ENCODE peak calls at places on chromosomes 13 and 19, in four cellular contexts. Q, G, I and W are unnamed samples.

GRCh38 chr19:14979136-14979497 is 547 bp downstream of the SLC1A6 start:
- DNase-seq in Q (no peak), G (no peak), I (no peak), W (no peak)

GRCh38 chr13:49046002-49046401 is 70.3 kb downstream of the FNDC3A start:
- DNase-seq in Q (no peak), G (no peak), I (no peak), W (no peak)

GRCh38 chr19:22428299-22428913 is 6.3 kb upstream of the ZNF98 start:
- DNase-seq in Q (no peak), G (no peak), I (no peak), W (no peak)

GRCh38 chr13:36214163-36214921 is at the start of gene SOHLH2:
- DNase-seq in Q (no peak), G (no peak), I (no peak), W (no peak)

GRCh38 chr19:30968210-30968609 is 381.0 kb downstream of the TSHZ3 start:
- DNase-seq in Q (no peak), G (peak), I (no peak), W (no peak)

GRCh38 chr13:42984691-42985090 is 7.3 kb downstream of the EPSTI1 start:
- DNase-seq in Q (no peak), G (no peak), I (no peak), W (no peak)

GRCh38 chr19:18647371-18647767 is 10.5 kb downstream of the KLHL26 start:
- DNase-seq in Q (no peak), G (no peak), I (no peak), W (no peak)

GRCh38 chr13:30698023-30698422 is 37.3 kb upstream of the ALOX5AP start:
- DNase-seq in Q (no peak), G (no peak), I (no peak), W (peak)

GRCh38 chr19:3132971-3133792 is 2.7 kb upstream of the GNA15 start:
- DNase-seq in Q (peak), G (no peak), I (no peak), W (peak)

GRCh38 chr13:26619321-26619720 is 61.8 kb downstream of the WASF3 start:
- DNase-seq in Q (no peak), G (no peak), I (no peak), W (no peak)

DNA sequence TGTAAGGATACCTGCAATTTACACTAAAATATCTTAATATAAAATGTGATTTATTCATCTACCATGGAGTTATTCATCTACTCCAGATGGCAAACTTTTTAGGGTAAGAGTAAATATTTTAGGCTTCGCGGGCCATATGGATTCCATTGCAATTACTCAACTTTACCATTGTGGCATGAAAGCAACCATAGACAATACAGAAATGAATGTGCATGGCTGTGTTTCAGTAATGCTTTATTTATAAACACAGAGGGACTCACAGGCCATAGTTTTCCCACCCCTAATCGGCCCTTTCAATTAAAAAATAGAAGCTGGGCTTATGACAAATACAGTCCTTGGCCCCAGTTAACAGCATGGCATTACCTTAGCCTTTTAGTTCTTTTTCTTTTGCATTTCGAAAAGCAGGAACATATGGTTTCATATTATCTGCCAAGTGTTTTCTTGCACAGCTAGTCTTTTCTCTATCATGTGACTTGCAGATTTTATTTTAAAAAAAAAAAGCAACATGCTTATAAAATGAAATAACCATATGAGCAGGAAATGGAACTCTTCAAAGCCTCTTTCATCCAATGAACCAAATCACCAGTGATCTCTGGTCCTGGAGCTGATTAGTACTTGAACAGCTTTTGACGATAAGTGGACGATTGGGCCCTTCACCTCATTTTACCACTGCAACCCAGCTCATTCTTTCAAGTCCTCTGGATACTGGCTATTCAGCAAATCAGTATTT is 64.0 kb downstream of the LHFPL6 start:
- DNase-seq in Q (no peak), G (no peak), I (no peak), W (no peak)
- TF ChIP-seq PBX3 in Q (no peak), G (no peak), I (no peak), W (no peak)

GRCh38 chr19:5537870-5538269 is 29.9 kb downstream of the TINCR start:
- DNase-seq in Q (no peak), G (no peak), I (no peak), W (no peak)

GRCh38 chr19:5541456-5541855 is 26.3 kb downstream of the TINCR start:
- DNase-seq in Q (no peak), G (no peak), I (no peak), W (no peak)

GRCh38 chr19:5540208-5540607 is 27.5 kb downstream of the TINCR start:
- DNase-seq in Q (no peak), G (no peak), I (no peak), W (no peak)

GRCh38 chr19:5536337-5536894 is 31.3 kb downstream of the TINCR start:
- DNase-seq in Q (no peak), G (peak), I (no peak), W (peak)

GRCh38 chr19:5539431-5539833 is 28.3 kb downstream of the TINCR start:
- DNase-seq in Q (no peak), G (no peak), I (no peak), W (peak)
- TF ChIP-seq PBX3 in Q (no peak), G (no peak), I (no peak), W (no peak)

GRCh38 chr13:66992183-66992582 is 238.0 kb downstream of the PCDH9 start:
- DNase-seq in Q (no peak), G (peak), I (no peak), W (no peak)

GRCh38 chr13:66994498-66995365 is 235.4 kb downstream of the PCDH9 start:
- DNase-seq in Q (peak), G (peak), I (no peak), W (no peak)

GRCh38 chr13:66992683-66993082 is 237.5 kb downstream of the PCDH9 start:
- DNase-seq in Q (no peak), G (no peak), I (no peak), W (no peak)

GRCh38 chr13:66995366-66995663 is 234.8 kb downstream of the PCDH9 start:
- DNase-seq in Q (no peak), G (no peak), I (no peak), W (no peak)

GRCh38 chr13:66994097-66994496 is 236.0 kb downstream of the PCDH9 start:
- DNase-seq in Q (no peak), G (peak), I (peak), W (peak)
- TF ChIP-seq PBX3 in Q (no peak), G (no peak), I (no peak), W (no peak)

DNA sequence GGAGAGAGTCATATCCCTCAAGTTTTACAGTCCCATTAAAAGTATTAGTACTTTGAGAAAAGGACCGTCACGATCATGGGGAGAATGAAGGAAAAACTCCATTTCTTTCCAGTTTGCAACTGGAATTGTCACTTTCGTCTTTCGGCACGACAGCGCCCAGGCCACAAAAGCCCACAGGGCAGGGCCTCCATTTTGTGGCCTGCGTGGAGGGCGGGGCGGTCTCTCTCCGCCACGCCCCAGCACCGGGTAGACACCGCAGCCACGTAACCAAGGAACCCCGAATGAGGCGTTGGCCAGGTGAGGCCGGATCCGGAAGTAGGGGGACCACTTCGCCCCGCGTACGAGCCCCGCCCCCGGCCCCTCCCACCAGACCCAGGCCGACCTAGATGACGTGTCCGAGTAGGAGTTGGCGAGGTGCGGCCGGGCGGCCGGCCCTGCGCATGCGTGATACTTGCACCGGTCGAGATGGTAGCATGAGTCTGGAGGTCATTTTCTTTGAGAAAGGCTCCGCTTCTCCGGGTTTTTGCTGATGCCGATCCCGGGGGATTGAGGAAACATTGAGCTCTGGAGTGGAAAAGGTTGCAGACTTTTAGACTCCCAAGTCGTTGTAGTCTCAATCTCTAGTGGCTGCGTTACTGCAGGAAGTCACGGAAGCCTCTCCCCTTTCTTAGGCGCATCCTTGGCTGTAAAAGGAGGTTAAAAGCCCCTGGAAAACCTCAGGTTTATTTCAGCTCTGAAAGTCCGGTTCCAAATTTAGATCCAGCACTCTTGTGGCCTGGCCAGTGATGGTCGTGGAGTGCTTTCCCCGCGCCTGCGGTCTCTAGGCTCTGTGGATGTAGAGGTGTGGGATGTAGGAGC is 2.7 kb upstream of the TM9SF2 start:
- DNase-seq in Q (peak), G (peak), I (peak), W (peak)
- TF ChIP-seq PBX3 in Q (no peak), G (no peak), I (no peak), W (no peak)

DNA sequence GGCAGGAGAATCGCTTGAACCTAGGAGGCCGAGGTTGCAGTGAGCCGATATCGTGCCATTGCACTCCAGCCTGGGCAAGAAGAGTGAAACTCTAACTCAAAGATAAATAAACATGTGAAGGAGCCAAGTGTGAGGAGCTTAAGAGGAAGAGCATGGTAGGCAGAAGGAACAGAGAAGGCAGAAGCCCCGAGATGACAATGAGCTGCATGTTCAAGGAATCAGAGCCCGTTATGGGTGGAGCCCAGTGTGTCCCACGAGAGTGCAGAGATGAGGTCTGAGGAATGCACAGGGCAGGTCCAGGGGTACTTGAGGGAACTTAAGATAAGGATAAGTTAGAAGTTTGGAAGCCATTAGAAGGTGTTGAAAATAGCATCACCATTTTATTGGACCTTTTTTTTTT is 716 bp downstream of the FPR2 start:
- DNase-seq in Q (no peak), G (no peak), I (no peak), W (no peak)
- TF ChIP-seq PBX3 in Q (no peak), G (no peak), I (no peak), W (no peak)

GRCh38 chr13:100234524-100235136 is 145.7 kb downstream of the PCCA start:
- DNase-seq in Q (no peak), G (peak), I (peak), W (no peak)

GRCh38 chr13:100235311-100235901 is 146.5 kb downstream of the PCCA start:
- DNase-seq in Q (no peak), G (peak), I (peak), W (peak)

GRCh38 chr13:100230813-100231575 is 142.1 kb downstream of the PCCA start:
- DNase-seq in Q (no peak), G (no peak), I (no peak), W (no peak)

GRCh38 chr13:100234006-100234405 is 145.1 kb downstream of the PCCA start:
- DNase-seq in Q (no peak), G (no peak), I (no peak), W (no peak)

GRCh38 chr13:100229603-100230002 is 140.7 kb downstream of the PCCA start:
- DNase-seq in Q (no peak), G (no peak), I (no peak), W (no peak)
- TF ChIP-seq PBX3 in Q (no peak), G (no peak), I (no peak), W (no peak)